ENCODE peak calls at places on chromosomes 4 and X, in eight cellular contexts. O, W, I, G, Q, R, N and T are unnamed samples.

GRCh38 chr4:82801910-82802521 is 3.4 kb upstream of the SCD5 start:
- DNase-seq in Q (no peak), N (no peak), O (no peak), G (peak; percentile 72), R (no peak), W (no peak), I (peak; percentile 36), T (peak; percentile 26)

GRCh38 chrX:131840799-131841495 is 182.2 kb upstream of the STK26 start:
- DNase-seq in R (no peak), N (no peak), O (no peak), Q (no peak), W (no peak), I (no peak), G (no peak), T (no peak)

GRCh38 chrX:121876316-121876715 is 828.9 kb downstream of the GLUD2 start:
- DNase-seq in I (peak; percentile 82), Q (no peak), W (no peak), G (peak; percentile 69), R (no peak), O (no peak), N (no peak), T (no peak)

GRCh38 chr4:5784960-5785611 is 74.1 kb downstream of the EVC start:
- DNase-seq in I (peak; percentile 34), W (peak; percentile 22), R (no peak), Q (peak; percentile 63), O (peak; percentile 49), G (no peak), N (peak; percentile 20), T (peak; percentile 42)

GRCh38 chr4:88661724-88662123 is 35.9 kb downstream of the NAP1L5 start:
- DNase-seq in N (no peak), G (peak; percentile 72), I (peak; percentile 80), O (no peak), R (no peak), Q (no peak), W (no peak), T (no peak)

GRCh38 chr4:41155194-41155830 is 59.0 kb downstream of the APBB2 start:
- DNase-seq in G (peak; percentile 92), O (no peak), Q (no peak), I (peak; percentile 77), W (no peak), N (no peak), R (no peak), T (no peak)

GRCh38 chr4:169342159-169342865 is 71.6 kb upstream of the SH3RF1 start:
- DNase-seq in I (no peak), Q (no peak), N (no peak), O (no peak), G (no peak), W (no peak), R (no peak), T (no peak)

GRCh38 chr4:41144812-41145211 is 69.5 kb downstream of the APBB2 start:
- DNase-seq in Q (no peak), N (no peak), G (peak; percentile 45), W (no peak), O (no peak), R (no peak), I (peak; percentile 54), T (no peak)

GRCh38 chr4:145773581-145774234 is 93.8 kb downstream of the C4orf51 start:
- DNase-seq in I (no peak), N (peak; percentile 32), G (no peak), R (no peak), W (no peak), Q (no peak), O (no peak), T (no peak)

GRCh38 chrX:108353452-108353851 is 84.8 kb downstream of the COL4A6 start:
- DNase-seq in I (no peak), O (no peak), R (no peak), N (no peak), G (no peak), W (no peak), Q (no peak), T (no peak)

GRCh38 chr4:87011340-87012034 is 76.7 kb downstream of the AFF1 start:
- DNase-seq in I (peak; percentile 79), G (peak; percentile 94), O (no peak), R (no peak), N (no peak), W (no peak), Q (no peak), T (no peak)

GRCh38 chr4:94369046-94369445 is 26.4 kb upstream of the HPGDS start:
- DNase-seq in Q (no peak), W (no peak), R (no peak), G (peak; percentile 22), I (no peak), O (no peak), N (no peak), T (no peak)

GRCh38 chrX:10579753-10580060 is 40.7 kb downstream of the MID1 start:
- DNase-seq in Q (no peak), W (no peak), G (peak; percentile 57), R (no peak), N (no peak), I (no peak), O (no peak), T (no peak)

GRCh38 chr4:123640271-123640670 is 243.7 kb downstream of the SPRY1 start:
- DNase-seq in I (peak; percentile 35), O (no peak), G (peak; percentile 59), W (no peak), N (no peak), R (no peak), Q (no peak), T (no peak)

GRCh38 chr4:138241281-138242075 is 671 bp downstream of the SLC7A11 start:
- DNase-seq in W (no peak), R (no peak), G (peak; percentile 46), O (no peak), Q (no peak), I (peak; percentile 78), N (no peak), T (no peak)

GRCh38 chr4:68346461-68346860 is 3.4 kb downstream of the YTHDC1 start:
- DNase-seq in N (no peak), W (no peak), I (no peak), G (peak; percentile 42), R (no peak), Q (no peak), O (no peak), T (no peak)

GRCh38 chrX:585115-585808 is 45.3 kb upstream of the SHOX start:
- DNase-seq in W (peak; percentile 60), G (no peak), I (no peak), O (peak; percentile 76), R (no peak), Q (no peak), N (no peak), T (no peak)

GRCh38 chr4:155376387-155377268 is at the start of gene MAP9:
- DNase-seq in N (peak; percentile 92), W (peak; percentile 91), G (peak; percentile 98), R (peak; percentile 92), O (peak; percentile 97), Q (peak; percentile 99), I (peak; percentile 89), T (peak; percentile 95)

GRCh38 chr4:155367608-155368007 is 9.2 kb downstream of the MAP9 start:
- DNase-seq in N (no peak), Q (peak; percentile 77), R (no peak), O (no peak), G (no peak), W (no peak), I (no peak), T (no peak)

GRCh38 chr4:155377281-155377680 is 516 bp upstream of the MAP9 start:
- DNase-seq in N (no peak), I (no peak), R (no peak), W (no peak), O (no peak), Q (no peak), G (peak; percentile 34), T (no peak)

DNA sequence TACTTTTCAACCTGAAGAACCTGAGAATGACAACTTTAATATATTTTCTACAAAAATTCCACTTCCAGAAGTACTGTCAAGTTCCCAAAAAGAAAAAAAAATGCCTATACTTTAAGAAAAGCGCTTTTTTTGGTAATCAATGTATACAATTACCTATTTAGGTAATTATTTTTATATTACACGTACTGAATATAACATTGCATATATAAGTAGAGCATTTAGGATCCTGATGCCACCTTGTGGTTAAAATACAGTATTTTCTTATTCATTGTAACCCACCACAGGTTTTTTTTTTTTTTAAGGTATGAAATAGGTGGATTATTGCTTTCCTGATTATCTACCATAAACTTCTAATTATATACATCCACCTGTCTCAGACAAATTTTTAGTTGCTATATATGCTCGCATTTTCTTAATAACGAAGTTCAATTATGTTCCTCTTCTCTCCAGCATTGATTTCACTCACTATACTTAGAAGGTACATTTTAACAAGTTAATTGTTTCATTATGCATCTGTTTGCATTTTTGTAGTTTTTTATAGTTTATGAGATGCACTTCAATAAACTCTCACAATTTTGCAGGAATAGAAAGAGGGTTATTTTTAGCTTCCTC is 5.2 kb downstream of the MAP9 start:
- DNase-seq in G (peak; percentile 59), N (no peak), O (no peak), Q (no peak), W (no peak), I (peak; percentile 30), R (no peak), T (no peak)
- TF ChIP-seq CTCF in G (peak; percentile 52), N (peak; percentile 35), O (peak; percentile 68), Q (no peak), W (peak; percentile 84), I (peak; percentile 62), R (peak; percentile 70), T (peak; percentile 65)

GRCh38 chr4:38757945-38758344 is 24.8 kb downstream of the TLR10 start:
- DNase-seq in R (no peak), G (no peak), Q (peak; percentile 33), O (no peak), I (no peak), W (no peak), N (no peak), T (no peak)
- TF ChIP-seq CTCF in R (peak; percentile 35), G (peak; percentile 45), Q (peak; percentile 69), O (peak; percentile 28), I (no peak), W (peak; percentile 29), N (peak; percentile 8), T (peak; percentile 22)

DNA sequence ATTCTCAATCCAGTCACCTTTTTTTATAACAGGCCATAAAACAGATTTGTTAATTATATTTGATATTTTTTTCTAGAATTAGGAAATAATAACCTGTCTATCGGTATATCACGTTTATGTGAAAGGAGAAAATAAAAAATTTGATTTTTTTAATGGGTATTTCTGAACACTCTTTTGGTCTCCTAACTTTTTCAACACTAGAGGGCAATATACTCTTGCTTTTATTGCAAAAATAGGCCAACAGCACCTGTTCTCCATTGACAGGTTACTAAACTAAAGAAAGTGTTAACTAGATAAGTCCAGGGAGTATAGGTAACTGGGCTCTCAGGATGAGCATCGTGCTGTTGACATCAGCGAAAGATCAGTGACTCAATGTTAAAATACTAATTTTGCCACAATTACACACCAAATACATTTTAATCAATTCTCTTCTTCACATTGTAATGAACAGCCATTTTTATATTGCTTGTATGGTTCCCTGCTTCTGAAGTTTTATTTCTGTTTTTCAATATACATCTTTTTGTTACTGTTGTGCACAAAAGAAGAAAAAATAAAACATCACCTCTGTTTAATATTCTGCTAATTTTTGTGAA is 22.8 kb downstream of the NDST4 start:
- DNase-seq in O (no peak), I (peak; percentile 11), W (no peak), N (no peak), Q (no peak), G (peak; percentile 43), R (no peak), T (no peak)
- TF ChIP-seq CTCF in O (peak; percentile 85), I (peak; percentile 73), W (peak; percentile 91), N (peak; percentile 35), Q (peak; percentile 25), G (peak; percentile 66), R (peak; percentile 39), T (peak; percentile 85)

DNA sequence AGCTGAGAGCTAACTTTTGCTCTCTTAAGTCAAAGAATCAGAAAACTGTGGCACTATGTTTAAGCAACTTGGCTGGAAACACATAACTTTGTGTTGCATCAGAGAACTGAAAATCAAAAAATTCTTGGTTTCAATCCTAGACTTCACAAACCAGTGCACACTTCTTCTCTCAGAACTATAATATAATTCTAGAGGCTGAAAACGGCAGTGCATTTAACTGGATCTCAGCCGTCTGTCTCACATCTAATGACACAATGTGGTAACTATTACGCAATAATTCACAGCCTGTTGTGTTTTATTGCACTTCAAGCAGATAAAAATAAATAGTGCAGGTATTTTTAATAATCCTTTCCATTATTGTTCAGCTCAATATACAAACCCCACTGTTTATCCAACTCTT is 260.6 kb upstream of the DIAPH2 start:
- DNase-seq in R (no peak), G (peak; percentile 60), N (no peak), O (no peak), I (peak; percentile 47), W (no peak), Q (no peak), T (no peak)
- TF ChIP-seq CTCF in R (no peak), G (no peak), N (no peak), O (no peak), I (no peak), W (no peak), Q (no peak), T (no peak)